ENCODE peak calls at places on chromosomes 2 and 18, in five cellular contexts. Q is GM23248, S is neural progenitor cell, T is OCI-LY7, V is hepatocyte. J is an unnamed sample.
A peak's percentile ranks its signal among the peaks of the same experiment; 100 is the strongest.

GRCh38 chr18:62737474-62737873 is 22.1 kb downstream of the PHLPP1 start:
- DNase-seq in T (no peak), Q (no peak), S (no peak), V (no peak), J (peak; percentile 72)

GRCh38 chr2:62596061-62596658 is 90.2 kb upstream of the TMEM17 start:
- DNase-seq in V (no peak), T (no peak), Q (peak; percentile 90), S (no peak), J (no peak)

GRCh38 chr2:218607436-218608115 is at the start of gene PLCD4:
- DNase-seq in Q (peak; percentile 86), V (peak; percentile 24), T (no peak), S (peak; percentile 47), J (peak; percentile 38)

GRCh38 chr2:119649364-119649917 is 29.6 kb upstream of the TMEM177 start:
- DNase-seq in V (no peak), S (no peak), T (no peak), Q (peak; percentile 36), J (no peak)

GRCh38 chr18:48027401-48027931 is 97.0 kb upstream of the SMAD2 start:
- DNase-seq in S (no peak), T (no peak), Q (peak; percentile 25), V (no peak), J (no peak)

GRCh38 chr2:66427219-66427768 is 7.6 kb upstream of the MEIS1 start:
- DNase-seq in V (peak; percentile 44), T (no peak), Q (no peak), S (peak; percentile 46), J (peak; percentile 42)

GRCh38 chr2:151315381-151315903 is 26.0 kb upstream of the NMI start:
- DNase-seq in S (peak; percentile 53), T (no peak), V (peak; percentile 8), Q (peak; percentile 83), J (no peak)

GRCh38 chr2:207896525-207897295 is 127.0 kb upstream of the FZD5 start:
- DNase-seq in V (no peak), S (peak; percentile 88), Q (no peak), T (no peak), J (peak; percentile 83)

GRCh38 chr18:21109936-21110666 is 1.5 kb downstream of the ROCK1 start:
- DNase-seq in Q (peak; percentile 59), S (no peak), V (no peak), T (peak; percentile 24), J (no peak)

GRCh38 chr18:57775937-57776336 is 27.2 kb downstream of the ATP8B1 start:
- DNase-seq in Q (peak; percentile 67), S (no peak), V (no peak), T (no peak), J (no peak)

GRCh38 chr2:25821225-25822056 is 56.8 kb downstream of the ASXL2 start:
- DNase-seq in S (no peak), Q (no peak), V (no peak), T (no peak), J (no peak)

GRCh38 chr2:21610304-21610703 is 486.5 kb downstream of the TDRD15 start:
- DNase-seq in S (no peak), Q (no peak), V (no peak), T (no peak), J (no peak)

GRCh38 chr2:232611559-232612218 is 21.7 kb upstream of the EFHD1 start:
- DNase-seq in V (peak; percentile 44), Q (peak; percentile 44), T (peak; percentile 55), S (peak; percentile 66), J (peak; percentile 80)

GRCh38 chr18:8794133-8794986 is 89.0 kb downstream of the MTCL1 start:
- DNase-seq in Q (peak; percentile 73), V (no peak), T (no peak), S (no peak), J (no peak)

GRCh38 chr2:199463000-199463692 is 5.4 kb upstream of the SATB2 start:
- DNase-seq in Q (peak; percentile 91), S (peak; percentile 92), V (peak; percentile 85), T (peak; percentile 65), J (peak; percentile 84)

GRCh38 chr18:2070636-2071035 is 500.7 kb downstream of the METTL4 start:
- DNase-seq in V (no peak), S (no peak), Q (no peak), T (no peak), J (no peak)

GRCh38 chr2:42105330-42106256 is 57.8 kb downstream of the PKDCC start:
- DNase-seq in V (no peak), Q (no peak), S (no peak), T (peak; percentile 86), J (peak; percentile 28)

GRCh38 chr2:177783835-177784448 is 288.6 kb downstream of the PDE11A start:
- DNase-seq in V (no peak), S (no peak), Q (peak; percentile 83), T (no peak), J (no peak)

GRCh38 chr18:26434887-26435286 is 113.5 kb downstream of the KCTD1 start:
- DNase-seq in T (no peak), Q (no peak), V (no peak), S (no peak), J (no peak)

GRCh38 chr2:121955313-121956211 is 200.1 kb downstream of the TSN start:
- DNase-seq in Q (no peak), T (no peak), S (no peak), V (no peak), J (no peak)

GRCh38 chr2:118122768-118123335 is 34.6 kb downstream of the INSIG2 start:
- DNase-seq in T (no peak), Q (peak; percentile 68), S (no peak), V (no peak), J (no peak)

GRCh38 chr2:112187805-112188596 is 49.8 kb downstream of the FBLN7 start:
- DNase-seq in Q (no peak), S (no peak), V (no peak), T (peak; percentile 44), J (no peak)

GRCh38 chr2:185738679-185739472 is at the start of gene FSIP2:
- DNase-seq in Q (peak; percentile 47), V (peak; percentile 94), S (peak; percentile 96), T (no peak), J (peak; percentile 94)

GRCh38 chr2:221018262-221018661 is 553.8 kb downstream of the EPHA4 start:
- DNase-seq in Q (no peak), V (no peak), T (no peak), S (peak; percentile 24), J (peak; percentile 4)

GRCh38 chr2:230938516-230939065 is 13.5 kb upstream of the GPR55 start:
- DNase-seq in T (no peak), V (no peak), Q (no peak), S (no peak), J (no peak)

GRCh38 chr2:156810094-156810493 is 373.9 kb downstream of the GPD2 start:
- DNase-seq in S (no peak), T (no peak), V (no peak), Q (peak; percentile 3), J (no peak)

GRCh38 chr18:22694954-22695353 is 238.2 kb upstream of the RBBP8 start:
- DNase-seq in S (no peak), T (no peak), Q (peak; percentile 99), V (peak; percentile 90), J (peak; percentile 10)

GRCh38 chr2:111669928-111670695 is 213.9 kb downstream of the ANAPC1 start:
- DNase-seq in T (peak; percentile 65), Q (no peak), V (no peak), S (no peak), J (no peak)

GRCh38 chr2:119022678-119023077 is 80.7 kb downstream of the MARCO start:
- DNase-seq in V (no peak), T (no peak), Q (no peak), S (no peak), J (no peak)

GRCh38 chr2:86038291-86039081 is 67.2 kb downstream of the POLR1A start:
- DNase-seq in V (no peak), Q (peak; percentile 82), S (no peak), T (peak; percentile 35), J (no peak)

GRCh38 chr2:86036790-86037138 is 68.9 kb downstream of the POLR1A start:
- DNase-seq in T (no peak), Q (no peak), S (no peak), V (no peak), J (no peak)

GRCh38 chr2:86035883-86036789 is 69.5 kb downstream of the POLR1A start:
- DNase-seq in S (no peak), T (peak; percentile 94), Q (peak; percentile 91), V (peak; percentile 66), J (peak; percentile 19)

GRCh38 chr2:86037795-86038192 is 67.9 kb downstream of the POLR1A start:
- DNase-seq in T (peak; percentile 34), V (no peak), S (no peak), Q (peak; percentile 30), J (no peak)

GRCh38 chr2:86037141-86037794 is 68.4 kb downstream of the POLR1A start:
- DNase-seq in V (no peak), T (peak; percentile 64), S (no peak), Q (peak; percentile 94), J (no peak)
- TF ChIP-seq EZH2phosphoT487 in V (no peak), T (no peak), S (no peak), Q (no peak), J (no peak)

GRCh38 chr2:241859436-241860183 is 916 bp upstream of the PDCD1 start:
- DNase-seq in V (no peak), S (no peak), Q (peak; percentile 84), T (no peak), J (no peak)
- TF ChIP-seq EZH2phosphoT487 in V (no peak), S (no peak), Q (no peak), T (no peak), J (no peak)

GRCh38 chr2:51013870-51014526 is 17.9 kb downstream of the NRXN1 start:
- DNase-seq in Q (no peak), T (no peak), S (no peak), V (no peak), J (no peak)
- TF ChIP-seq EZH2phosphoT487 in Q (no peak), T (no peak), S (no peak), V (no peak), J (no peak)

GRCh38 chr2:37795456-37795855 is 124.0 kb upstream of the CDC42EP3 start:
- DNase-seq in T (no peak), Q (no peak), V (no peak), S (no peak), J (no peak)

GRCh38 chr2:37796481-37796880 is 125.0 kb upstream of the CDC42EP3 start:
- DNase-seq in T (no peak), V (no peak), S (no peak), Q (no peak), J (no peak)

GRCh38 chr2:37795938-37796337 is 124.5 kb upstream of the CDC42EP3 start:
- DNase-seq in S (no peak), V (no peak), Q (peak; percentile 81), T (no peak), J (no peak)

GRCh38 chr2:37793004-37793403 is 121.6 kb upstream of the CDC42EP3 start:
- DNase-seq in S (no peak), Q (no peak), V (no peak), T (no peak), J (no peak)

GRCh38 chr2:37794717-37795116 is 123.3 kb upstream of the CDC42EP3 start:
- DNase-seq in S (no peak), Q (no peak), T (no peak), V (no peak), J (no peak)
- TF ChIP-seq EZH2phosphoT487 in S (no peak), Q (no peak), T (no peak), V (no peak), J (no peak)

DNA sequence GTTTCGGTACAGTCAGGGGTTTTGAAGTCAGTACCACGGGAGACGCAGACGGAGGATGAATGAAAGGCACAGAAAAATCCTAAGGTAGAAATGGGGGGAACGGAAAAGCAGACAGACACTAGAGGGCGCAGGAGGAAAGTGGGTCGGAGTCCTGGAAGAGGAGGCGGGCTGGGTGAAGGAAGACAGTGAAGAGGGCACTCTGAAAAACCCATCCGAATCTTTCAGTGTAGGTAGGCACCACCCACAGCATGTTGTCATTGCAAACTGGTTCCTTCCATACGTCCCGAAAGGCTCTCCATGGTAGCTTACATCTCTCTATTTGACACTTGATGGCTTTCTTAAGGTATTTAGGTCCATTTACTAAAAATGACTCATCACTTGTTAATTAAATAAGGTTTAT is 18.5 kb upstream of the ZNF236 start:
- DNase-seq in S (peak; percentile 72), T (peak; percentile 56), Q (peak; percentile 75), V (peak; percentile 73), J (peak; percentile 90)
- TF ChIP-seq EZH2phosphoT487 in S (no peak), T (no peak), Q (no peak), V (no peak), J (no peak)

J was measured in GM23338.